ENCODE peak calls at places on chromosomes 4 and X, in four cellular contexts. D is vagina, N is progenitor cell of endocrine pancreas, S is BJ. R is an unnamed sample.

GRCh38 chrX:49876750-49877149 is 2.5 kb upstream of the USP27X start:
- DNase-seq in N (no peak), D (no peak), S (no peak), R (no peak)

GRCh38 chrX:41397768-41398167 is 49.4 kb upstream of the NYX start:
- DNase-seq in D (no peak), N (no peak), S (no peak), R (no peak)

GRCh38 chr4:121165206-121165605 is 1.1 kb upstream of the TNIP3 start:
- DNase-seq in D (no peak), N (no peak), S (no peak), R (no peak)

GRCh38 chr4:156830356-156830755 is 141.2 kb downstream of the PDGFC start:
- DNase-seq in S (peak), D (no peak), N (no peak), R (no peak)

GRCh38 chr4:87041142-87041541 is 106.3 kb downstream of the AFF1 start:
- DNase-seq in N (no peak), D (no peak), S (no peak), R (no peak)

GRCh38 chr4:139732991-139733555 is 67.5 kb downstream of the MGST2 start:
- DNase-seq in N (no peak), S (no peak), D (no peak), R (no peak)

GRCh38 chr4:10456270-10457254 is 664 bp downstream of the ZNF518B start:
- DNase-seq in N (peak), S (no peak), D (no peak), R (no peak)

GRCh38 chr4:132737344-132737743 is 411.8 kb upstream of the PCDH10 start:
- DNase-seq in D (no peak), S (no peak), N (no peak), R (no peak)

GRCh38 chr4:152539556-152540292 is 3.8 kb upstream of the FBXW7 start:
- DNase-seq in D (no peak), S (no peak), N (no peak), R (no peak)

GRCh38 chrX:16853537-16853936 is 16.6 kb downstream of the RBBP7 start:
- DNase-seq in S (no peak), N (no peak), D (no peak), R (no peak)

GRCh38 chr4:157664726-157665125 is 444.2 kb downstream of the GRIA2 start:
- DNase-seq in S (peak), D (no peak), N (no peak), R (no peak)

DNA sequence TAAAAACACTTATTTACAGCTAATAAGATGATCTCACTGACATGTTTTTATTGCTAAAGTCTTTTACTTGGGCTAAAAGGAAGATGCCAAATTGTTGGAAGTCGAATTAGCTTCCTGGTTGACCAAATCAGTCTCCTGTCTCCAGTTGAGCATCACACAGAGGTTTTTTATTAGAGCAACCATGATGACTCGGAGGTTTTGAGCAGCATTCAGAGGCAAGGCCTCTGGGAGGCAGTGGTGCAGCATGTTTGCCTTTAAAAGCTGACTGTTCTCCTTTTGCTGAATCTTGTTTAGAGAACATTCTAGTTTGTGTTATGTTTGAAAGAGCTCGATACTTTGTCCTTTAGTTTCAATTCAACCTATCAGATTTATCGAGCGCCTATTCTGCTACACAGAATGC is 2.1 kb downstream of the UCHL1 start:
- DNase-seq in S (peak), D (no peak), N (no peak), R (no peak)
- TF ChIP-seq CTCF in S (peak), D (no peak), N (peak), R (no peak)

GRCh38 chrX:11111947-11112346 is 815 bp downstream of the HCCS start:
- DNase-seq in N (no peak), S (no peak), D (no peak), R (no peak)
- TF ChIP-seq CTCF in N (no peak), S (no peak), D (no peak), R (no peak)

DNA sequence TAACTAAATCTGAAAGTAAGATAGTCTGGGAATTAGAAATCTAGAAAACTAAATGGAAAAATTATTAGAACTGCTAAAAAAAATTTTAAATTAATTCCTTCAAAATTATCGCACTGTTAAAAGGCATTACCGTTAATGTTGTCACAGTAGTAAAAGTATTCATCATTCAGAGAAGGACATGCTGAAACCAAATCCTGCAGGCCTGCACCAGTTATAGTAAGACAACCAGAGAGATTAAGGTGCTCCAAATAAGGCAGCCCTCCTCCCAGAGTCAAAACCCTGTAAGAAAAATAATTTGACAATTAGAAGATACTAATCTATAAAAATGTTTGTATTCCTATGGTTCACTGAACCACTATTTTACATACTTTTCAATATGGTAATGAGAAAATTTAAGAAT is 43.0 kb downstream of the FBXL5 start:
- DNase-seq in D (no peak), S (no peak), N (no peak), R (no peak)
- TF ChIP-seq CTCF in D (no peak), S (no peak), N (no peak), R (no peak)

DNA sequence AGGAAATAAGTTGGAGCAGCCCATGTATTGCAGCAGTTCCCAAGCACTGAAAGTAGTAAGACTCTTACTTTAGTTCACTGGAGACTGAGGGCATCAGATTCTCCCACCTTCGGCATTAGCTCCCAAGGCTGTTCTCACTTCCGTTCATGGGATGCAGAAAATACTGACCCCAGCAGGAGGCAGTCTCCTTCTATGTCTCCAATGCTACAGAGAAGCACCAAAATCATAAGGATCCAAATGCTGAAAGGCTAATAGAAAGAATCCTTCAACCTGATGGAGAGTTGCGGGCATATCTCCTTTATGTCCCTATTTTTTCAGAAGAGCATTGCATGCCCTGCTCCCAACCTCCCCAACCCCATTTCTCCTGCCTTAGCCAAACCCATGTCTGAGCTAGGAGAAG is 32.4 kb downstream of the ADH7 start:
- DNase-seq in D (no peak), S (no peak), N (no peak), R (no peak)
- TF ChIP-seq CTCF in D (no peak), S (no peak), N (no peak), R (no peak)

GRCh38 chrX:108537005-108537404 is 97.4 kb downstream of the COL4A5 start:
- DNase-seq in N (no peak), D (no peak), S (no peak), R (no peak)
- TF ChIP-seq CTCF in N (peak), D (peak), S (peak), R (no peak)

DNA sequence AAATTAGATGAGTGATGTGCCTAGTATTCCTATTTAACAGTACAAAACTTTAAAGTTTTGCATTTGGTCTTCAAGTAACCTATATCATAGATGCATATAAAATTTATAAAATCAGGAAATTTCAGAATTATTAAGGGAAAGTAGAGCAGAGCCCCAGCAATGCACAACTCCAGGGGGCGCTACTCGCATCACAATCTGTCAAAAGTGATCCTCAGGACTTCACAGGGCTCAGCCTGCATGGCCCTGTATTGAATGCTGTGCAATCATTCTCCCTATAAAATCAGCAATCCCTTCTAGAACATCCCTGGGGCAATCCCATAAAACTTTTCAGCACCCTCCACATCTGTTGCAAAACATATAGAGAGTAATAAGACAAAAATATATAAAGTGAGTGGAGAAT is 12.4 kb upstream of the PPARGC1A start:
- DNase-seq in D (no peak), N (no peak), S (no peak), R (no peak)
- TF ChIP-seq CTCF in D (no peak), N (no peak), S (peak), R (no peak)

GRCh38 chr4:16582526-16582925 is 315.9 kb downstream of the LDB2 start:
- DNase-seq in N (no peak), S (no peak), D (no peak), R (no peak)
- TF ChIP-seq CTCF in N (peak), S (no peak), D (no peak), R (no peak)

GRCh38 chr4:98626350-98626749 is 32.1 kb downstream of the TSPAN5 start:
- DNase-seq in N (no peak), D (no peak), S (peak), R (no peak)
- TF ChIP-seq CTCF in N (no peak), D (no peak), S (no peak), R (no peak)

R was measured in omental fat pad.